ENCODE peak calls at places on chromosome 10, in five cellular contexts. G is NCI-H774; K is activated T-helper 1 cell treated with Interleukin-2 at 50 U/mL for 16 hours; J is NCI-H1930; T is activated CD8-positive, alpha-beta T cell treated with anti-CD3 and anti-CD28 coated beads, Interleukin-2, amount 10 ng/mL, durations not matched to agents 7 days and 5 days. Z is an unnamed sample.

GRCh38 chr10:14880201-14880600 is 1.5 kb downstream of the SUV39H2 start:
- DNase-seq in G (no peak), K (no peak), J (no peak), T (no peak), Z (no peak)

GRCh38 chr10:113713297-113713982 is 33.7 kb downstream of the CASP7 start:
- DNase-seq in G (no peak), K (no peak), J (no peak), T (no peak), Z (no peak)

GRCh38 chr10:26725837-26726727 is 28.6 kb downstream of the PDSS1 start:
- DNase-seq in G (peak; percentile 13), K (peak; percentile 14), J (no peak), T (peak; percentile 58), Z (peak; percentile 28)

GRCh38 chr10:52756295-52756694 is 16.3 kb downstream of the MBL2 start:
- DNase-seq in G (no peak), K (no peak), J (no peak), T (no peak), Z (no peak)

GRCh38 chr10:60293797-60294196 is 95.9 kb downstream of the ANK3 start:
- DNase-seq in G (no peak), K (no peak), J (no peak), T (no peak), Z (no peak)

GRCh38 chr10:129440247-129440646 is 26.8 kb upstream of the MGMT start:
- DNase-seq in G (no peak), K (no peak), J (no peak), T (no peak), Z (peak; percentile 27)

GRCh38 chr10:117264776-117265175 is 23.9 kb downstream of the SLC18A2 start:
- DNase-seq in G (no peak), K (no peak), J (no peak), T (no peak), Z (no peak)

GRCh38 chr10:47026301-47027107 is 115.3 kb downstream of the PTPN20 start:
- DNase-seq in G (no peak), K (no peak), J (no peak), T (peak; percentile 16), Z (no peak)

GRCh38 chr10:13102002-13102794 is 2.2 kb downstream of the OPTN start:
- DNase-seq in G (no peak), K (no peak), J (no peak), T (no peak), Z (no peak)

GRCh38 chr10:71232089-71232998 is 20.0 kb downstream of the UNC5B start:
- DNase-seq in G (no peak), K (no peak), J (no peak), T (no peak), Z (no peak)

GRCh38 chr10:49164587-49165188 is 23.5 kb downstream of the TMEM273 start:
- DNase-seq in G (peak; percentile 14), K (no peak), J (no peak), T (peak; percentile 70), Z (peak; percentile 31)

GRCh38 chr10:86387221-86387794 is 20.7 kb upstream of the GRID1 start:
- DNase-seq in G (no peak), K (no peak), J (no peak), T (no peak), Z (no peak)

GRCh38 chr10:47418966-47419365 is 34.9 kb upstream of the ZNF488 start:
- DNase-seq in G (no peak), K (no peak), J (no peak), T (no peak), Z (no peak)

GRCh38 chr10:124629410-124629809 is 114.8 kb downstream of the FAM53B start:
- DNase-seq in G (no peak), K (no peak), J (no peak), T (no peak), Z (no peak)